ENCODE peak calls at places on chromosomes 11 and 22, in six cellular contexts. Y is WERI-Rb-1, U is SK-N-SH, V is epithelial cell of esophagus, X is A549, Q is mammary epithelial cell. Z is an unnamed sample.

GRCh38 chr11:71977743-71978418 is 20.8 kb upstream of the IL18BP start:
- DNase-seq in Y (no peak), U (peak), V (peak), X (peak), Q (peak), Z (no peak)

GRCh38 chr11:114172871-114173444 is 113.4 kb downstream of the ZBTB16 start:
- DNase-seq in Y (no peak), U (no peak), V (no peak), X (no peak), Q (no peak), Z (no peak)

GRCh38 chr22:32531955-32532818 is 57.6 kb downstream of the FBXO7 start:
- DNase-seq in Y (no peak), U (peak), V (peak), X (no peak), Q (peak), Z (peak)

GRCh38 chr11:70103256-70103975 is 25.3 kb downstream of the ANO1 start:
- DNase-seq in Y (no peak), U (no peak), V (no peak), X (no peak), Q (no peak), Z (no peak)

GRCh38 chr11:67404515-67405195 is 772 bp downstream of the TBC1D10C start:
- DNase-seq in Y (no peak), U (no peak), V (no peak), X (no peak), Q (no peak), Z (no peak)

GRCh38 chr11:26730711-26731460 is 9.0 kb upstream of the SLC5A12 start:
- DNase-seq in Y (no peak), U (peak), V (peak), X (no peak), Q (no peak), Z (no peak)

GRCh38 chr11:44618561-44619425 is 53.3 kb downstream of the CD82 start:
- DNase-seq in Y (peak), U (no peak), V (no peak), X (no peak), Q (no peak), Z (no peak)

GRCh38 chr11:35633827-35634226 is 15.6 kb downstream of the FJX1 start:
- DNase-seq in Y (no peak), U (no peak), V (no peak), X (no peak), Q (no peak), Z (no peak)

GRCh38 chr11:42407379-42407778 is 904.4 kb upstream of the API5 start:
- DNase-seq in Y (peak), U (peak), V (no peak), X (no peak), Q (peak), Z (no peak)

GRCh38 chr11:83119216-83119615 is 37.7 kb upstream of the PCF11 start:
- DNase-seq in Y (no peak), U (no peak), V (no peak), X (no peak), Q (no peak), Z (no peak)

GRCh38 chr22:38070250-38070921 is 13.2 kb downstream of the PICK1 start:
- DNase-seq in Y (peak), U (peak), V (no peak), X (no peak), Q (no peak), Z (no peak)

GRCh38 chr11:33703771-33704170 is 3.1 kb upstream of the C11orf91 start:
- DNase-seq in Y (peak), U (no peak), V (peak), X (peak), Q (peak), Z (no peak)

GRCh38 chr11:17734986-17735822 is 623 bp downstream of the KCNC1 start:
- DNase-seq in Y (peak), U (peak), V (peak), X (peak), Q (peak), Z (no peak)

GRCh38 chr11:10317281-10317755 is 12.4 kb downstream of the ADM start:
- DNase-seq in Y (no peak), U (no peak), V (no peak), X (no peak), Q (no peak), Z (no peak)

GRCh38 chr11:68053981-68054812 is 15.4 kb downstream of the TCIRG1 start:
- DNase-seq in Y (no peak), U (no peak), V (no peak), X (no peak), Q (no peak), Z (no peak)

GRCh38 chr11:64935634-64936081 is at the start of gene GPHA2:
- DNase-seq in Y (peak), U (no peak), V (peak), X (no peak), Q (no peak), Z (no peak)
- H3K4me3 ChIP-seq in Y (no peak), U (no peak), V (no peak), X (no peak), Q (no peak), Z (no peak)

DNA sequence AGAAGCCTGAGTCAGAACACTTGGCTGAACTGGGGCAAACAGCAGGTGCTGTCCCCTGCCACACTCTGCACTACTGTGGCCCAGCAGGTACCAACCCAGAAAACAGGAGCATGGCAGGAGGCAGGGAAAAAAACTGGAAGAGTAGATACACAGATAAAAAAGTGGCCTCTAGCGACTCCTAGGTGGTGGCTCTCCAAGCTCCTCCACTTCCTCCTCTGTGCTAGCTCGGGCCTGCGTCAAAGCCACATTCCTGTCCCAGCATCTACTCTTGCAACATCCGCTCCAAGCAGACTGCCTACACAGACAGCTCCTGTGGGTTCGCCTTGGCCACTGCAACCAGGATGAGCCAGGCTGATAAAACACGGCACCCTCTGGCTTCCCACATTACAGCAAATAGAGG is 6.9 kb downstream of the OR8B12 start:
- DNase-seq in Y (no peak), U (no peak), V (peak), X (peak), Q (peak), Z (no peak)
- TF ChIP-seq CTCF in Y (no peak), U (no peak), V (no peak), X (no peak), Q (no peak), Z (no peak)

GRCh38 chr11:130369713-130370112 is 55.0 kb upstream of the ZBTB44 start:
- DNase-seq in Y (no peak), U (no peak), V (no peak), X (no peak), Q (peak), Z (no peak)
- H3K4me3 ChIP-seq in Y (no peak), U (no peak), V (no peak), X (no peak), Q (no peak), Z (no peak)

GRCh38 chr11:95835351-95835750 is 45.1 kb downstream of the CEP57 start:
- DNase-seq in Y (no peak), U (no peak), V (no peak), X (no peak), Q (no peak), Z (no peak)

GRCh38 chr11:95832763-95833162 is 42.5 kb downstream of the CEP57 start:
- DNase-seq in Y (no peak), U (no peak), V (no peak), X (no peak), Q (no peak), Z (no peak)

GRCh38 chr11:95831198-95831883 is 41.0 kb downstream of the CEP57 start:
- DNase-seq in Y (no peak), U (no peak), V (peak), X (no peak), Q (peak), Z (peak)

GRCh38 chr11:95833378-95833777 is 43.1 kb downstream of the CEP57 start:
- DNase-seq in Y (no peak), U (no peak), V (no peak), X (no peak), Q (no peak), Z (no peak)

GRCh38 chr11:95835768-95836488 is 45.6 kb downstream of the CEP57 start:
- DNase-seq in Y (peak), U (peak), V (peak), X (peak), Q (peak), Z (peak)
- TF ChIP-seq CTCF in Y (peak), U (peak), V (peak), X (peak), Q (peak), Z (peak)

GRCh38 chr11:46149826-46150225 is 28.6 kb upstream of the PHF21A start:
- DNase-seq in Y (no peak), U (no peak), V (no peak), X (no peak), Q (no peak), Z (no peak)
- H3K4me3 ChIP-seq in Y (no peak), U (no peak), V (no peak), X (no peak), Q (no peak), Z (no peak)

DNA sequence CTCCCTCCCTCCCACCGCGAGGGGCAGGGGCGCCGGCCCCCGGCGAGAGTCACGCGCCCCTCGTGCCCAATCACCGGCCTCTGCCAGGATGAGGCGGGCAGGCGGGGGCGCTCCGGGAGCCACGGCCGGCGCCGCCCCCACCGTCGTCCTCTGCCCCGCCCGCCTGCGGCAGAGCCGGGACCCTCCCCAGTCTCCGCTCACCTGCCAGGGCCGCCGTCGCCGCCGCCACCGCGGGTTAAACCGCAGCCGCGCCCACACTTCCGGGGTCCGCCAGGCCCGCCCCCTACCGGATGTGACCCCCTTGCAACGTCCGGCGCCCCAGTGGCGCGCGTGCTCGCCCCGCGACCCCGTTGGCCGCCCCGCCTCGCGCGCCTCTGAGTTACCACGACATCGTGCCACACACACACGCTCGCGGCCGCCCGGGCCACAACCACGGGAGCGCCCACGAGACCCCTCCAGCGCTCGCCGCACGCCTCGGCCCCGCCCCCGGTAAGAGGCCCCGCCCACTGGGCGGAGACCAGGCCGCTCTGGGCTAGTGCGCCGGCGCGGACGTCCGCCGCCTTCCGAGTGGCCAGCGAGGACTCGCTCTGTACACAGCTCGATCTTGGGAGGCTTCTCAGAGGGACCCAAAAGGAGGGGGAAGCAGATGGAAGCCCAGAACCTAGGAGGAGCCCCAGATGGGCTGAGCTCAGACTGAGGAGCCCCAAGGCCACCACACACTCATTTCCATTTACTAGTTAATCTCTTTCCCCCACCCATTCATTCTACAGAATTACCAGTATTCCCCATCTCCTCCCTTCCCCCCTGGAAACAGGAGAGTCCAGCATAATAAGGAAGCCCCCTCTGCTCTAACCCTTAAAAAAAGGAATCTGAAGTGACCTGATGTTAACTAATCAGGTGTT is at the start of gene VPS37C:
- DNase-seq in Y (peak), U (peak), V (peak), X (peak), Q (peak), Z (no peak)
- TF ChIP-seq CTCF in Y (no peak), U (no peak), V (no peak), X (no peak), Q (no peak), Z (peak)

GRCh38 chr11:102286292-102286691 is 31.0 kb upstream of the BIRC3 start:
- DNase-seq in Y (no peak), U (no peak), V (no peak), X (no peak), Q (no peak), Z (no peak)

GRCh38 chr11:102288745-102289083 is 28.6 kb upstream of the BIRC3 start:
- DNase-seq in Y (no peak), U (no peak), V (no peak), X (no peak), Q (no peak), Z (no peak)

GRCh38 chr11:102291831-102292230 is 25.5 kb upstream of the BIRC3 start:
- DNase-seq in Y (no peak), U (no peak), V (no peak), X (no peak), Q (no peak), Z (no peak)

GRCh38 chr11:102289510-102290078 is 27.7 kb upstream of the BIRC3 start:
- DNase-seq in Y (no peak), U (no peak), V (no peak), X (no peak), Q (no peak), Z (no peak)

GRCh38 chr11:102287963-102288744 is 29.1 kb upstream of the BIRC3 start:
- DNase-seq in Y (peak), U (peak), V (peak), X (peak), Q (peak), Z (no peak)
- H3K4me3 ChIP-seq in Y (peak), U (peak), V (no peak), X (no peak), Q (no peak), Z (no peak)

GRCh38 chr11:58286249-58286648 is 18.2 kb upstream of the OR10W1 start:
- DNase-seq in Y (no peak), U (peak), V (peak), X (peak), Q (peak), Z (no peak)
- TF ChIP-seq CTCF in Y (peak), U (peak), V (peak), X (peak), Q (peak), Z (peak)